ENCODE peak calls at places on chromosome 6, in nine cellular contexts. One of them, this sample, is unnamed.

GRCh38 chr6:1848752-1849151 is 239.0 kb downstream of the FOXC1 start:
- DNase-seq in sigmoid colon: no peak
- DNase-seq in ovary: no peak
- DNase-seq in A549: no peak
- DNase-seq in esophagus muscularis mucosa: no peak
- DNase-seq in HCT116: no peak
- DNase-seq in IMR-90: no peak
- DNase-seq in stomach: no peak
- DNase-seq in transverse colon: no peak
- DNase-seq in this sample: no peak

GRCh38 chr6:75204222-75204958 is 1.5 kb downstream of the COL12A1 start:
- DNase-seq in sigmoid colon: peak; percentile 93
- DNase-seq in ovary: peak; percentile 92
- DNase-seq in A549: peak; percentile 67
- DNase-seq in esophagus muscularis mucosa: peak; percentile 93
- DNase-seq in HCT116: peak; percentile 86
- DNase-seq in IMR-90: peak; percentile 96
- DNase-seq in stomach: peak; percentile 69
- DNase-seq in transverse colon: peak; percentile 72
- DNase-seq in this sample: peak; percentile 83

GRCh38 chr6:21802611-21802899 is 209.0 kb downstream of the SOX4 start:
- DNase-seq in sigmoid colon: no peak
- DNase-seq in ovary: no peak
- DNase-seq in A549: no peak
- DNase-seq in esophagus muscularis mucosa: no peak
- DNase-seq in HCT116: no peak
- DNase-seq in IMR-90: no peak
- DNase-seq in stomach: no peak
- DNase-seq in transverse colon: no peak
- DNase-seq in this sample: no peak

GRCh38 chr6:43636312-43636667 is 650 bp downstream of the MAD2L1BP start:
- DNase-seq in sigmoid colon: no peak
- DNase-seq in ovary: no peak
- DNase-seq in A549: no peak
- DNase-seq in esophagus muscularis mucosa: no peak
- DNase-seq in HCT116: no peak
- DNase-seq in IMR-90: peak; percentile 11
- DNase-seq in stomach: no peak
- DNase-seq in transverse colon: no peak
- DNase-seq in this sample: no peak

GRCh38 chr6:69164564-69165252 is 529.6 kb downstream of the ADGRB3 start:
- DNase-seq in sigmoid colon: no peak
- DNase-seq in ovary: no peak
- DNase-seq in A549: no peak
- DNase-seq in esophagus muscularis mucosa: no peak
- DNase-seq in HCT116: no peak
- DNase-seq in IMR-90: no peak
- DNase-seq in stomach: no peak
- DNase-seq in transverse colon: no peak
- DNase-seq in this sample: no peak

GRCh38 chr6:1190361-1190760 is 121.5 kb upstream of the FOXQ1 start:
- DNase-seq in sigmoid colon: no peak
- DNase-seq in ovary: no peak
- DNase-seq in A549: peak; percentile 7
- DNase-seq in esophagus muscularis mucosa: no peak
- DNase-seq in HCT116: no peak
- DNase-seq in IMR-90: peak; percentile 95
- DNase-seq in stomach: no peak
- DNase-seq in transverse colon: no peak
- DNase-seq in this sample: no peak

GRCh38 chr6:144217264-144217663 is 66.9 kb downstream of the STX11 start:
- DNase-seq in sigmoid colon: no peak
- DNase-seq in ovary: no peak
- DNase-seq in A549: no peak
- DNase-seq in esophagus muscularis mucosa: no peak
- DNase-seq in HCT116: no peak
- DNase-seq in IMR-90: no peak
- DNase-seq in stomach: no peak
- DNase-seq in transverse colon: no peak
- DNase-seq in this sample: no peak

GRCh38 chr6:15194453-15194852 is 51.4 kb upstream of the JARID2 start:
- DNase-seq in sigmoid colon: no peak
- DNase-seq in ovary: no peak
- DNase-seq in A549: no peak
- DNase-seq in esophagus muscularis mucosa: no peak
- DNase-seq in HCT116: no peak
- DNase-seq in IMR-90: no peak
- DNase-seq in stomach: no peak
- DNase-seq in transverse colon: no peak
- DNase-seq in this sample: no peak

GRCh38 chr6:16582437-16583150 is 178.7 kb downstream of the ATXN1 start:
- DNase-seq in sigmoid colon: no peak
- DNase-seq in ovary: no peak
- DNase-seq in A549: no peak
- DNase-seq in esophagus muscularis mucosa: peak; percentile 37
- DNase-seq in HCT116: no peak
- DNase-seq in IMR-90: no peak
- DNase-seq in stomach: no peak
- DNase-seq in transverse colon: no peak
- DNase-seq in this sample: no peak

GRCh38 chr6:165961236-165961751 is 206.4 kb downstream of the TBXT start:
- DNase-seq in sigmoid colon: no peak
- DNase-seq in ovary: no peak
- DNase-seq in A549: no peak
- DNase-seq in esophagus muscularis mucosa: no peak
- DNase-seq in HCT116: no peak
- DNase-seq in IMR-90: no peak
- DNase-seq in stomach: no peak
- DNase-seq in transverse colon: no peak
- DNase-seq in this sample: no peak

GRCh38 chr6:117600008-117600743 is 2.1 kb downstream of the GOPC start:
- DNase-seq in sigmoid colon: no peak
- DNase-seq in ovary: no peak
- DNase-seq in A549: no peak
- DNase-seq in esophagus muscularis mucosa: no peak
- DNase-seq in HCT116: no peak
- DNase-seq in IMR-90: peak; percentile 24
- DNase-seq in stomach: no peak
- DNase-seq in transverse colon: no peak
- DNase-seq in this sample: no peak

GRCh38 chr6:107075951-107076381 is 39.3 kb downstream of the BEND3 start:
- DNase-seq in sigmoid colon: peak; percentile 40
- DNase-seq in ovary: no peak
- DNase-seq in A549: no peak
- DNase-seq in esophagus muscularis mucosa: no peak
- DNase-seq in HCT116: no peak
- DNase-seq in IMR-90: peak; percentile 15
- DNase-seq in stomach: no peak
- DNase-seq in transverse colon: no peak
- DNase-seq in this sample: no peak

GRCh38 chr6:13814176-13814937 is at the start of gene MCUR1:
- DNase-seq in sigmoid colon: peak; percentile 93
- DNase-seq in ovary: peak; percentile 82
- DNase-seq in A549: peak; percentile 60
- DNase-seq in esophagus muscularis mucosa: peak; percentile 93
- DNase-seq in HCT116: peak; percentile 56
- DNase-seq in IMR-90: peak; percentile 74
- DNase-seq in stomach: peak; percentile 87
- DNase-seq in transverse colon: peak; percentile 91
- DNase-seq in this sample: peak; percentile 92
- TF ChIP-seq POLR2A in sigmoid colon: no peak
- TF ChIP-seq POLR2A in ovary: peak; percentile 71
- TF ChIP-seq POLR2A in A549: peak; percentile 80
- TF ChIP-seq POLR2A in esophagus muscularis mucosa: peak; percentile 37
- TF ChIP-seq POLR2A in HCT116: peak; percentile 51
- TF ChIP-seq POLR2A in IMR-90: peak; percentile 80
- TF ChIP-seq POLR2A in stomach: no peak
- TF ChIP-seq POLR2A in transverse colon: peak; percentile 86
- TF ChIP-seq POLR2A in this sample: no peak

GRCh38 chr6:32624565-32624964 is 12.6 kb upstream of the HLA-DQA1 start:
- DNase-seq in sigmoid colon: no peak
- DNase-seq in ovary: no peak
- DNase-seq in A549: no peak
- DNase-seq in esophagus muscularis mucosa: no peak
- DNase-seq in HCT116: no peak
- DNase-seq in IMR-90: no peak
- DNase-seq in stomach: no peak
- DNase-seq in transverse colon: no peak
- DNase-seq in this sample: no peak

GRCh38 chr6:32627249-32627648 is 10.0 kb upstream of the HLA-DQA1 start:
- DNase-seq in sigmoid colon: no peak
- DNase-seq in ovary: no peak
- DNase-seq in A549: no peak
- DNase-seq in esophagus muscularis mucosa: no peak
- DNase-seq in HCT116: no peak
- DNase-seq in IMR-90: no peak
- DNase-seq in stomach: no peak
- DNase-seq in transverse colon: no peak
- DNase-seq in this sample: no peak

GRCh38 chr6:32623693-32624092 is 13.5 kb upstream of the HLA-DQA1 start:
- DNase-seq in sigmoid colon: no peak
- DNase-seq in ovary: no peak
- DNase-seq in A549: no peak
- DNase-seq in esophagus muscularis mucosa: no peak
- DNase-seq in HCT116: no peak
- DNase-seq in IMR-90: no peak
- DNase-seq in stomach: no peak
- DNase-seq in transverse colon: no peak
- DNase-seq in this sample: no peak

GRCh38 chr6:32622545-32623401 is 14.4 kb upstream of the HLA-DQA1 start:
- DNase-seq in sigmoid colon: no peak
- DNase-seq in ovary: no peak
- DNase-seq in A549: no peak
- DNase-seq in esophagus muscularis mucosa: no peak
- DNase-seq in HCT116: no peak
- DNase-seq in IMR-90: peak; percentile 28
- DNase-seq in stomach: no peak
- DNase-seq in transverse colon: no peak
- DNase-seq in this sample: peak; percentile 28

DNA sequence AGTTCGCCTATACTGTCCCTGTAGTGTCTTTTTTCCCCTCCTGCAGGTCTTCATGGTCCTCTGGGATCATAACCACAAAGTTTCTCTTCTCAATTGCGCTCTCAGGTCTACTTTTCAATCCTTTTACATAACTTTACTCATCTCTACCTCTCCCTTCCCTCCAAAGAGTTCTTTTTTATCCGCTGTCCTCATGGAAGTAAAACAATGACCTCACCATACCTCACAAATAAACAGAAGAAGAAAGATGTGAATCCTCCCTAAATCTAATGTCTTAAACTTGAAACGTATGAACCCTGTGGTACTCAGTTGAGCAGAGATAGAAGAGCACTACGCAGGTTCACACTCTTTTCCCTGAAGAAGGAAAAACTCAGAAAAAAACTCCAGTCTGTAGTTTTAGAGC is 12.1 kb upstream of the HLA-DQA1 start:
- DNase-seq in sigmoid colon: no peak
- DNase-seq in ovary: no peak
- DNase-seq in A549: no peak
- DNase-seq in esophagus muscularis mucosa: no peak
- DNase-seq in HCT116: no peak
- DNase-seq in IMR-90: no peak
- DNase-seq in stomach: no peak
- DNase-seq in transverse colon: no peak
- DNase-seq in this sample: no peak
- H3K27ac ChIP-seq in sigmoid colon: no peak overlapping the region
- H3K27ac ChIP-seq in ovary: no peak overlapping the region
- H3K27ac ChIP-seq in A549: no peak overlapping the region
- H3K27ac ChIP-seq in esophagus muscularis mucosa: no peak overlapping the region
- H3K27ac ChIP-seq in HCT116: no peak overlapping the region
- H3K27ac ChIP-seq in IMR-90: no peak overlapping the region
- H3K27ac ChIP-seq in stomach: no peak overlapping the region
- H3K27ac ChIP-seq in transverse colon: no peak overlapping the region
- H3K27ac ChIP-seq in this sample: no peak overlapping the region

DNA sequence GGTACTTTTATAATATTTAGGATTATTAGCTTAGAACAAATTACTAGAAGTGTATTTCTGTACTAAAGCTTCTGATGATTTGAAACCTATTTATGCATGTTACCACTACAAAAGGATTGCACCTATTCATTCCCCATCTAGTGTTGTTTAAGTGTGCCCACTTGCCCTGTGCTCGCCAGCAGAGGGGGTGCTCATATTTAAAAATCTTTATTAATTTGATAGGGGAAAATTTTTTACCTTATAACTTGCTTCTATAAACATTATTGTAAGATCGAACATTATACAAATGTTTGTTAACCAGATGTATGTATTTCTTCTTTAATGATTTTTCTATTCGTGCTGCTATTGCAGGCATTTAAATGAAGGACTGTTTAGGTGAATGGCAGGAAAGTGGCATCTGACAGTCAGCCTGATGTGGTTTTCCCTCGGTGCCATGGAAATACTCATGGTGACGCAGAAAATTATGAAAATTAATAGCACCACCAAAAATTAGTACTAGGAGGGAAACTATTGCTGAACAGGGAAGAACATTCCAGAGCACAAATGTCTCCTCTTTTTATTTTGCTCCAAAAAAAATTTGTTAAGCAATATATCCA is 44.1 kb upstream of the FNDC1 start:
- DNase-seq in sigmoid colon: no peak
- DNase-seq in ovary: no peak
- DNase-seq in A549: no peak
- DNase-seq in esophagus muscularis mucosa: no peak
- DNase-seq in HCT116: no peak
- DNase-seq in IMR-90: no peak
- DNase-seq in stomach: no peak
- DNase-seq in transverse colon: no peak
- DNase-seq in this sample: no peak
- TF ChIP-seq CTCF in sigmoid colon: no peak
- TF ChIP-seq CTCF in ovary: no peak
- TF ChIP-seq CTCF in A549: peak; percentile 28
- TF ChIP-seq CTCF in esophagus muscularis mucosa: no peak
- TF ChIP-seq CTCF in HCT116: peak; percentile 69
- TF ChIP-seq CTCF in IMR-90: peak; percentile 23
- TF ChIP-seq CTCF in stomach: no peak
- TF ChIP-seq CTCF in transverse colon: no peak
- TF ChIP-seq CTCF in this sample: peak; percentile 15

GRCh38 chr6:13435477-13435876 is 51.9 kb downstream of the GFOD1 start:
- DNase-seq in sigmoid colon: no peak
- DNase-seq in ovary: no peak
- DNase-seq in A549: no peak
- DNase-seq in esophagus muscularis mucosa: no peak
- DNase-seq in HCT116: no peak
- DNase-seq in IMR-90: no peak
- DNase-seq in stomach: no peak
- DNase-seq in transverse colon: no peak
- DNase-seq in this sample: no peak
- TF ChIP-seq POLR2A in sigmoid colon: no peak
- TF ChIP-seq POLR2A in ovary: no peak
- TF ChIP-seq POLR2A in A549: no peak
- TF ChIP-seq POLR2A in esophagus muscularis mucosa: no peak
- TF ChIP-seq POLR2A in HCT116: no peak
- TF ChIP-seq POLR2A in IMR-90: no peak
- TF ChIP-seq POLR2A in stomach: no peak
- TF ChIP-seq POLR2A in transverse colon: no peak
- TF ChIP-seq POLR2A in this sample: no peak

DNA sequence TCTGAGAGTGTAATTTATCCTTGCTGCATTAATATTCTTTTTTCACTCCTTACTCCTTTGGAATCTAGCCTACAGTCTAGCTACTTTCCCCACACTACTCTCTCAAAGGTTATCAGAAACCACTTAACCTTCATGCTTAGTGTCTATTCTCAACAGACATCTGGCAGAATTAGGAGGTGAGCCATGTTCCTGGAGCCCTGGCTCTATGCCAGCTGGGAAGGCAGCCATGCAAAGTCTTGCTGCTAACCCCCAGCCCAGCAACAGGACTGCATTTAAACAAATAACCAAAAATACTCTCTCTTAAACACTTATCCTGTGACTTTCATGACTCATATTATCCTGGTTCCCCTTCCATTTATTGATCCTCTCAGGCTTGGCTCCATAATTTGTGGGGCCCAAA is 260.2 kb downstream of the BCKDHB start:
- DNase-seq in sigmoid colon: no peak
- DNase-seq in ovary: peak; percentile 42
- DNase-seq in A549: no peak
- DNase-seq in esophagus muscularis mucosa: no peak
- DNase-seq in HCT116: no peak
- DNase-seq in IMR-90: peak; percentile 77
- DNase-seq in stomach: no peak
- DNase-seq in transverse colon: no peak
- DNase-seq in this sample: peak; percentile 55
- H3K27ac ChIP-seq in sigmoid colon: no peak overlapping the region
- H3K27ac ChIP-seq in ovary: no peak overlapping the region
- H3K27ac ChIP-seq in A549: no peak overlapping the region
- H3K27ac ChIP-seq in esophagus muscularis mucosa: no peak overlapping the region
- H3K27ac ChIP-seq in HCT116: no peak overlapping the region
- H3K27ac ChIP-seq in IMR-90: no peak overlapping the region
- H3K27ac ChIP-seq in stomach: no peak overlapping the region
- H3K27ac ChIP-seq in transverse colon: no peak overlapping the region
- H3K27ac ChIP-seq in this sample: no peak overlapping the region